ENCODE peak calls at places on chromosomes 4 and X, in five cellular contexts. G is Ammon's horn; T is T-cell; C is T-helper 2 cell treated with Interferon-gamma antibody and Interleukin-4, amounts not matched to agents 5 μg/mL and 100 μg/mL, for 36 hours; W is AG04450. M is an unnamed sample.
A peak's percentile ranks its signal among the peaks of the same experiment; 100 is the strongest.

GRCh38 chr4:30718021-30718888 is 1.9 kb upstream of the PCDH7 start:
- DNase-seq in G (peak; percentile 68), T (no peak), C (no peak), W (no peak), M (peak; percentile 51)

GRCh38 chr4:188767496-188767895 is 628.3 kb downstream of the TRIML1 start:
- DNase-seq in G (no peak), T (no peak), C (no peak), W (no peak), M (no peak)

GRCh38 chr4:167049257-167049656 is 185.0 kb downstream of the SPOCK3 start:
- DNase-seq in G (no peak), T (no peak), C (no peak), W (no peak), M (no peak)

GRCh38 chr4:107854326-107855030 is 29.7 kb downstream of the SGMS2 start:
- DNase-seq in G (no peak), T (no peak), C (no peak), W (no peak), M (no peak)

GRCh38 chr4:172726001-172726423 is 442.6 kb upstream of the GALNT7 start:
- DNase-seq in G (no peak), T (no peak), C (no peak), W (no peak), M (no peak)

GRCh38 chr4:28277931-28278330 is 1417.3 kb downstream of the STIM2 start:
- DNase-seq in G (peak; percentile 59), T (no peak), C (no peak), W (no peak), M (peak; percentile 86)

GRCh38 chrX:37454537-37455285 is 105.5 kb downstream of the PRRG1 start:
- DNase-seq in G (no peak), T (no peak), C (no peak), W (no peak), M (no peak)

GRCh38 chr4:37453004-37453360 is 208.4 kb downstream of the NWD2 start:
- DNase-seq in G (peak; percentile 83), T (peak; percentile 21), C (no peak), W (no peak), M (peak; percentile 72)

GRCh38 chr4:30283336-30283735 is 436.8 kb upstream of the PCDH7 start:
- DNase-seq in G (no peak), T (no peak), C (no peak), W (no peak), M (no peak)

GRCh38 chr4:42341518-42342026 is 55.7 kb upstream of the SHISA3 start:
- DNase-seq in G (no peak), T (no peak), C (no peak), W (no peak), M (no peak)